ENCODE peak calls at places on chromosome 1, in six cellular contexts. One of them, this sample, is unnamed. For H3K4me1, the result is how much of the 10 kb centered on the place peaks cover.

GRCh38 chr1:15255582-15256149 is 8.6 kb downstream of the FHAD1 start:
- DNase-seq in NT2/D1: no peak
- DNase-seq in neural progenitor cell: no peak
- DNase-seq in left lung: no peak
- DNase-seq in SJSA1: no peak
- DNase-seq in mammary epithelial cell: no peak
- DNase-seq in this sample: no peak

GRCh38 chr1:86362807-86363206 is 33.3 kb downstream of the ODF2L start:
- DNase-seq in NT2/D1: no peak
- DNase-seq in neural progenitor cell: no peak
- DNase-seq in left lung: no peak
- DNase-seq in SJSA1: no peak
- DNase-seq in mammary epithelial cell: no peak
- DNase-seq in this sample: no peak

GRCh38 chr1:100642826-100643225 is 76.7 kb upstream of the VCAM1 start:
- DNase-seq in NT2/D1: no peak
- DNase-seq in neural progenitor cell: no peak
- DNase-seq in left lung: no peak
- DNase-seq in SJSA1: no peak
- DNase-seq in mammary epithelial cell: no peak
- DNase-seq in this sample: no peak

GRCh38 chr1:200168926-200169325 is 141.4 kb downstream of the NR5A2 start:
- DNase-seq in NT2/D1: no peak
- DNase-seq in neural progenitor cell: no peak
- DNase-seq in left lung: no peak
- DNase-seq in SJSA1: no peak
- DNase-seq in mammary epithelial cell: no peak
- DNase-seq in this sample: no peak

GRCh38 chr1:2213576-2214505 is 14.3 kb upstream of the SKI start:
- DNase-seq in NT2/D1: no peak
- DNase-seq in neural progenitor cell: no peak
- DNase-seq in left lung: peak
- DNase-seq in SJSA1: no peak
- DNase-seq in mammary epithelial cell: no peak
- DNase-seq in this sample: no peak

GRCh38 chr1:21270086-21270689 is 20.1 kb downstream of the ECE1 start:
- DNase-seq in NT2/D1: peak
- DNase-seq in neural progenitor cell: peak
- DNase-seq in left lung: peak
- DNase-seq in SJSA1: peak
- DNase-seq in mammary epithelial cell: no peak
- DNase-seq in this sample: peak

GRCh38 chr1:53545663-53546408 is 86.6 kb downstream of the DMRTB1 start:
- DNase-seq in NT2/D1: no peak
- DNase-seq in neural progenitor cell: no peak
- DNase-seq in left lung: peak
- DNase-seq in SJSA1: no peak
- DNase-seq in mammary epithelial cell: no peak
- DNase-seq in this sample: no peak

GRCh38 chr1:2595812-2596529 is 9.4 kb downstream of the PRXL2B start:
- DNase-seq in NT2/D1: no peak
- DNase-seq in neural progenitor cell: no peak
- DNase-seq in left lung: peak
- DNase-seq in SJSA1: no peak
- DNase-seq in mammary epithelial cell: no peak
- DNase-seq in this sample: no peak

GRCh38 chr1:245871881-245872280 is 635.2 kb downstream of the SMYD3 start:
- DNase-seq in NT2/D1: no peak
- DNase-seq in neural progenitor cell: no peak
- DNase-seq in left lung: no peak
- DNase-seq in SJSA1: no peak
- DNase-seq in mammary epithelial cell: no peak
- DNase-seq in this sample: no peak

GRCh38 chr1:29970747-29971325 is 734.5 kb downstream of the PTPRU start:
- DNase-seq in NT2/D1: no peak
- DNase-seq in neural progenitor cell: no peak
- DNase-seq in left lung: no peak
- DNase-seq in SJSA1: no peak
- DNase-seq in mammary epithelial cell: no peak
- DNase-seq in this sample: no peak

GRCh38 chr1:108346137-108346536 is 102.3 kb upstream of the NBPF4 start:
- DNase-seq in NT2/D1: no peak
- DNase-seq in neural progenitor cell: no peak
- DNase-seq in left lung: no peak
- DNase-seq in SJSA1: no peak
- DNase-seq in mammary epithelial cell: no peak
- DNase-seq in this sample: peak

GRCh38 chr1:226723640-226724532 is 15.2 kb downstream of the ITPKB start:
- DNase-seq in NT2/D1: peak
- DNase-seq in neural progenitor cell: peak
- DNase-seq in left lung: no peak
- DNase-seq in SJSA1: peak
- DNase-seq in mammary epithelial cell: peak
- DNase-seq in this sample: peak

GRCh38 chr1:226719596-226720386 is 19.3 kb downstream of the ITPKB start:
- DNase-seq in NT2/D1: no peak
- DNase-seq in neural progenitor cell: peak
- DNase-seq in left lung: peak
- DNase-seq in SJSA1: no peak
- DNase-seq in mammary epithelial cell: no peak
- DNase-seq in this sample: no peak

GRCh38 chr1:226725870-226726212 is 13.2 kb downstream of the ITPKB start:
- DNase-seq in NT2/D1: no peak
- DNase-seq in neural progenitor cell: no peak
- DNase-seq in left lung: no peak
- DNase-seq in SJSA1: no peak
- DNase-seq in mammary epithelial cell: no peak
- DNase-seq in this sample: no peak

GRCh38 chr1:226722901-226723639 is 16.0 kb downstream of the ITPKB start:
- DNase-seq in NT2/D1: no peak
- DNase-seq in neural progenitor cell: no peak
- DNase-seq in left lung: peak
- DNase-seq in SJSA1: no peak
- DNase-seq in mammary epithelial cell: no peak
- DNase-seq in this sample: no peak

GRCh38 chr1:226722240-226722900 is 16.7 kb downstream of the ITPKB start:
- DNase-seq in NT2/D1: no peak
- DNase-seq in neural progenitor cell: no peak
- DNase-seq in left lung: peak
- DNase-seq in SJSA1: no peak
- DNase-seq in mammary epithelial cell: no peak
- DNase-seq in this sample: no peak
- H3K4me1 ChIP-seq in NT2/D1: under half
- H3K4me1 ChIP-seq in neural progenitor cell: under half
- H3K4me1 ChIP-seq in left lung: under half
- H3K4me1 ChIP-seq in SJSA1: under half
- H3K4me1 ChIP-seq in mammary epithelial cell: under half
- H3K4me1 ChIP-seq in this sample: under half

DNA sequence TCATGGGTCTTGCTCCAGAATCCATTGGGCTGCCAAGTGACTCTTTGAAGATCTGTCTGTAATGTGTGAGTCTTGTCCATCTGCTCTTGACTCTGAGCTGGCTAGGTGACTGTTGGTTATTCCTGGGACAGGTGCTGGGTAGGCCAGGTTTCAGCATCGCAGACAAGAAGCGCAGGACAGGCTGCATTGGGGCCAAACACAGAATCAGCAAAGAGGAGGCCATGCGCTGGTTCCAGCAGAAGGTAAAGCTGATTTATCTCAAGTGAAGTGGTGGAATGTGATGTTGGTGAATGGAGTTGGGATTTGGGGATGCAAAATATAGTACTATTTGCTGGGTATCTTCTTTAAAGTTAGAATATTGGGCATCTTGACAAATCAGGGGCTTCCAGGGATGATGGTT is 4.1 kb downstream of the RPL11 start:
- DNase-seq in NT2/D1: no peak
- DNase-seq in neural progenitor cell: no peak
- DNase-seq in left lung: no peak
- DNase-seq in SJSA1: no peak
- DNase-seq in mammary epithelial cell: no peak
- DNase-seq in this sample: no peak
- H3K4me1 ChIP-seq in NT2/D1: under half
- H3K4me1 ChIP-seq in neural progenitor cell: under half
- H3K4me1 ChIP-seq in left lung: under half
- H3K4me1 ChIP-seq in SJSA1: under half
- H3K4me1 ChIP-seq in mammary epithelial cell: half or more
- H3K4me1 ChIP-seq in this sample: under half

GRCh38 chr1:154407021-154407865 is 2.1 kb downstream of the IL6R start:
- DNase-seq in NT2/D1: no peak
- DNase-seq in neural progenitor cell: no peak
- DNase-seq in left lung: peak
- DNase-seq in SJSA1: peak
- DNase-seq in mammary epithelial cell: peak
- DNase-seq in this sample: no peak
- H3K4me1 ChIP-seq in NT2/D1: under half
- H3K4me1 ChIP-seq in neural progenitor cell: under half
- H3K4me1 ChIP-seq in left lung: under half
- H3K4me1 ChIP-seq in SJSA1: under half
- H3K4me1 ChIP-seq in mammary epithelial cell: under half
- H3K4me1 ChIP-seq in this sample: under half

DNA sequence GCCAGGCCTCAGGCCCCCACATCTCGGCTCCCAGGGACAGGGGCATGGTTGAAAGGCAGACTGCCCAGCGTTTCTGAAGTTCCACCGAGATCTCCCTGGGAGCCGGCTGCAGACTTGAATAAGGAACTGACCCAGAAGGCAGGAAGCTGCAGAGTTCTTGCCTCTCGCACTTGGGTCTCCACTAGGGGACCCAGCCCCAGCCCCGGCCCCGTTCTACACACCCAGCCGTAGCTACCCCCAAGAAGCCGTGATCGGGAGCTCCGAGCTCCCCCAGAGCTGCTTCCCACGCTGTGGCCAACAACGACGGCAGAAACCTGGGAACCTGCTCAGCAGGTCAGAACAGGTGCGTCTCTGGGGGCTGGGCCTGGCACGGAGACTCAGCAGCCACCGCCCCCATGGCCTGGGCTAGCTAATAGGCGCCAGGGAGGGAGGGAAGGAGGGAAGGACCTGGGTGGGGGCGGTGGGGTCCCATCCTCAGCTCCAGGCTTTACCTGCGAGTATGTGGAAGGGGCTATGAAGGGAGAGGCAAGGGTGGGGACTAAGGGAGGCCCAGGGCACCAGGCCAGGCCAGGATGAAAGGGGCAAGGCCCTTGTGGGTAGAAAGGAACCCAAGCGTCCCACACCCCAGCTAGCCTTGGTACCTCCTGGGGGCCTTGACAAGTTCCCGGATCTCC is at the start of gene NECTIN4:
- DNase-seq in NT2/D1: no peak
- DNase-seq in neural progenitor cell: no peak
- DNase-seq in left lung: peak
- DNase-seq in SJSA1: no peak
- DNase-seq in mammary epithelial cell: peak
- DNase-seq in this sample: peak
- H3K4me1 ChIP-seq in NT2/D1: under half
- H3K4me1 ChIP-seq in neural progenitor cell: under half
- H3K4me1 ChIP-seq in left lung: under half
- H3K4me1 ChIP-seq in SJSA1: under half
- H3K4me1 ChIP-seq in mammary epithelial cell: under half
- H3K4me1 ChIP-seq in this sample: half or more

GRCh38 chr1:172345077-172345476 is 75.4 kb upstream of the C1orf105 start:
- DNase-seq in NT2/D1: no peak
- DNase-seq in neural progenitor cell: no peak
- DNase-seq in left lung: no peak
- DNase-seq in SJSA1: no peak
- DNase-seq in mammary epithelial cell: no peak
- DNase-seq in this sample: no peak

GRCh38 chr1:172342584-172343245 is 77.8 kb upstream of the C1orf105 start:
- DNase-seq in NT2/D1: no peak
- DNase-seq in neural progenitor cell: no peak
- DNase-seq in left lung: no peak
- DNase-seq in SJSA1: peak
- DNase-seq in mammary epithelial cell: peak
- DNase-seq in this sample: peak

GRCh38 chr1:172341697-172342096 is 78.8 kb upstream of the C1orf105 start:
- DNase-seq in NT2/D1: no peak
- DNase-seq in neural progenitor cell: no peak
- DNase-seq in left lung: no peak
- DNase-seq in SJSA1: no peak
- DNase-seq in mammary epithelial cell: no peak
- DNase-seq in this sample: no peak

GRCh38 chr1:172344444-172344843 is 76.0 kb upstream of the C1orf105 start:
- DNase-seq in NT2/D1: no peak
- DNase-seq in neural progenitor cell: no peak
- DNase-seq in left lung: no peak
- DNase-seq in SJSA1: no peak
- DNase-seq in mammary epithelial cell: no peak
- DNase-seq in this sample: no peak

GRCh38 chr1:172343246-172344099 is 77.0 kb upstream of the C1orf105 start:
- DNase-seq in NT2/D1: no peak
- DNase-seq in neural progenitor cell: no peak
- DNase-seq in left lung: no peak
- DNase-seq in SJSA1: peak
- DNase-seq in mammary epithelial cell: peak
- DNase-seq in this sample: peak
- H3K4me1 ChIP-seq in NT2/D1: under half
- H3K4me1 ChIP-seq in neural progenitor cell: under half
- H3K4me1 ChIP-seq in left lung: under half
- H3K4me1 ChIP-seq in SJSA1: under half
- H3K4me1 ChIP-seq in mammary epithelial cell: under half
- H3K4me1 ChIP-seq in this sample: under half

DNA sequence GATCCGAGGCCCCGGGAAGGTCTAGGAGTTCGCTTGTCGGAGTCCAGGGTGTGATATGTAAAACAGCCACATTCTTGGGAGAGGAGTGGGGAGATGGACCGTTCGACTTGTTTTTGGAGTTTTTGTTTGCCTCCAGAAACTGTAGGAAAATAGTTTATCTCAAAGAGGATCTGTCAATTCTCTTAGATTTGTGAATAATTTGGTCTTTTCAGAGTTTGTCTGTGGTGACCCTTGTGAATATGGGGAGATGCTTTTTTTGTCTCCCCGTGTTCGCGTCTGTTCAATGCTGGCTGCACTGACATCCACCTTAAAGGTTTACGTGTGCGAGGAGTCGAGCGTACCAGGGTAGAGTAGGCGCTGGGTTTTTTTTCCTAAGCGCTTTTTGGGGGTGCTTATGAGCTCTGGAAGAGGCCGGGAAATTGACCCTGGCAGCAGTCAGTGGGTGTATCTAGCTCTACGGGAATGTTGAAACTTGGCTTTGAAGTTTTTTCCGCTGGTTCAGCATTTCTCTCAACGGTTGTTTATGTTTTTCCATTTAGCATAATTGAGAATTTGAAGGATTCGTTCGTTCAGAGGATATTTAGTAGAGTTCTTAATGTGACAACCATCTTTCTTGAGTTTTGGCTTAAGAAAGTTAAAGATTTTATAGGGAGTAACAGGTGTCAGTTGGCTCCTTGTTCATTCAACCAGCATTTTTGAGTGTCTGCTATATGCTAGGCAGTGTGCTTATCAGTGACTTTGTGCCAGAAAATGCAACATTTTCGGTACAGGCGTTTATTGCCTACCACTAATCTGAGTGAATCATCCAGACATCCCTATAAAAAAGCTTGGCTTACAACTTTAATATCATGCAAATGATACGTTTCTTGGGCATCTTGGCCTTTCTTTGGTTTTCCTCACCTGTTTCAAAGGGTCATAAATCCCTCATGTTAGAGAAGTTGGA is 1.2 kb downstream of the SZRD1 start:
- DNase-seq in NT2/D1: no peak
- DNase-seq in neural progenitor cell: peak
- DNase-seq in left lung: no peak
- DNase-seq in SJSA1: no peak
- DNase-seq in mammary epithelial cell: peak
- DNase-seq in this sample: peak
- H3K4me1 ChIP-seq in NT2/D1: under half
- H3K4me1 ChIP-seq in neural progenitor cell: under half
- H3K4me1 ChIP-seq in left lung: under half
- H3K4me1 ChIP-seq in SJSA1: under half
- H3K4me1 ChIP-seq in mammary epithelial cell: under half
- H3K4me1 ChIP-seq in this sample: under half

This sample was measured in PC-3.